ENCODE peak calls at places on chromosomes 16 and 17, in six cellular contexts. P is stimulated activated CD4-positive, alpha-beta T cell treated with anti-CD3 and anti-CD28 coated beads, Interleukin-1b, Interleukin-23, amount 100 ng/mL, for 1 hour; Z is endodermal cell; C is naive thymus-derived CD8-positive, alpha-beta T cell; M is AML-193; Q is A549. I is an unnamed sample.

GRCh38 chr17:41782142-41782541 is 4.4 kb downstream of the JUP start:
- DNase-seq in P (no peak), Z (no peak), C (no peak), M (no peak), Q (no peak), I (no peak)

GRCh38 chr16:53166099-53166498 is 111.3 kb downstream of the CHD9 start:
- DNase-seq in P (no peak), Z (no peak), C (no peak), M (no peak), Q (no peak), I (no peak)

GRCh38 chr16:11302977-11303376 is 21.8 kb upstream of the PRM1 start:
- DNase-seq in P (no peak), Z (no peak), C (no peak), M (no peak), Q (no peak), I (peak; percentile 10)

GRCh38 chr17:30021708-30022317 is 80.4 kb downstream of the EFCAB5 start:
- DNase-seq in P (no peak), Z (peak; percentile 71), C (peak; percentile 29), M (peak; percentile 86), Q (peak; percentile 65), I (no peak)

GRCh38 chr16:17258077-17258599 is 212.6 kb downstream of the XYLT1 start:
- DNase-seq in P (no peak), Z (no peak), C (no peak), M (no peak), Q (no peak), I (no peak)

GRCh38 chr16:11142951-11143740 is 112.9 kb downstream of the SOCS1 start:
- DNase-seq in P (no peak), Z (no peak), C (no peak), M (no peak), Q (no peak), I (no peak)

GRCh38 chr17:65472602-65473001 is 88.8 kb downstream of the AXIN2 start:
- DNase-seq in P (no peak), Z (no peak), C (no peak), M (no peak), Q (no peak), I (no peak)

GRCh38 chr16:57049678-57050077 is 42.7 kb upstream of the CPNE2 start:
- DNase-seq in P (no peak), Z (no peak), C (no peak), M (no peak), Q (no peak), I (no peak)

GRCh38 chr17:75295220-75296158 is 6.3 kb upstream of the SLC25A19 start:
- DNase-seq in P (no peak), Z (no peak), C (no peak), M (no peak), Q (no peak), I (no peak)

GRCh38 chr17:1110844-1111598 is 68.8 kb downstream of the ABR start:
- DNase-seq in P (no peak), Z (peak; percentile 88), C (no peak), M (no peak), Q (peak; percentile 90), I (no peak)

I was measured in pancreas.